ENCODE peak calls at places on chromosome 4, in eight cellular contexts. One of them, this sample, is unnamed.

GRCh38 chr4:173252024-173252935 is 81.9 kb downstream of the HMGB2 start:
- DNase-seq in foreskin fibroblast: peak
- DNase-seq in psoas muscle: peak
- DNase-seq in HCT116: peak
- DNase-seq in GM10248: peak
- DNase-seq in body of pancreas: peak
- DNase-seq in choroid plexus epithelial cell: peak
- DNase-seq in mammary epithelial cell: peak
- DNase-seq in this sample: peak

GRCh38 chr4:25925486-25926201 is 11.6 kb downstream of the SMIM20 start:
- DNase-seq in body of pancreas: peak
- DNase-seq in mammary epithelial cell: peak
- DNase-seq in HCT116: peak
- DNase-seq in foreskin fibroblast: peak
- DNase-seq in GM10248: peak
- DNase-seq in psoas muscle: no peak
- DNase-seq in choroid plexus epithelial cell: peak
- DNase-seq in this sample: peak

GRCh38 chr4:67452100-67452887 is 93.0 kb downstream of the CENPC start:
- DNase-seq in foreskin fibroblast: no peak
- DNase-seq in mammary epithelial cell: no peak
- DNase-seq in psoas muscle: no peak
- DNase-seq in body of pancreas: no peak
- DNase-seq in HCT116: no peak
- DNase-seq in GM10248: no peak
- DNase-seq in choroid plexus epithelial cell: no peak
- DNase-seq in this sample: no peak

GRCh38 chr4:120139392-120139791 is 72.7 kb upstream of the MAD2L1 start:
- DNase-seq in GM10248: no peak
- DNase-seq in mammary epithelial cell: no peak
- DNase-seq in choroid plexus epithelial cell: no peak
- DNase-seq in body of pancreas: no peak
- DNase-seq in psoas muscle: no peak
- DNase-seq in foreskin fibroblast: no peak
- DNase-seq in HCT116: no peak
- DNase-seq in this sample: no peak

GRCh38 chr4:128661529-128661928 is 148.0 kb upstream of the JADE1 start:
- DNase-seq in body of pancreas: no peak
- DNase-seq in psoas muscle: no peak
- DNase-seq in choroid plexus epithelial cell: no peak
- DNase-seq in HCT116: no peak
- DNase-seq in foreskin fibroblast: no peak
- DNase-seq in mammary epithelial cell: no peak
- DNase-seq in GM10248: no peak
- DNase-seq in this sample: no peak

GRCh38 chr4:27217261-27217769 is 356.7 kb downstream of the STIM2 start:
- DNase-seq in HCT116: no peak
- DNase-seq in mammary epithelial cell: peak
- DNase-seq in choroid plexus epithelial cell: no peak
- DNase-seq in foreskin fibroblast: peak
- DNase-seq in GM10248: no peak
- DNase-seq in body of pancreas: no peak
- DNase-seq in psoas muscle: no peak
- DNase-seq in this sample: no peak

GRCh38 chr4:101367201-101367600 is 19.9 kb upstream of the PPP3CA start:
- DNase-seq in psoas muscle: no peak
- DNase-seq in foreskin fibroblast: peak
- DNase-seq in mammary epithelial cell: peak
- DNase-seq in choroid plexus epithelial cell: peak
- DNase-seq in HCT116: no peak
- DNase-seq in GM10248: no peak
- DNase-seq in body of pancreas: no peak
- DNase-seq in this sample: no peak

GRCh38 chr4:76950846-76951321 is 1.3 kb downstream of the SEPTIN11 start:
- DNase-seq in foreskin fibroblast: no peak
- DNase-seq in mammary epithelial cell: peak
- DNase-seq in body of pancreas: no peak
- DNase-seq in psoas muscle: no peak
- DNase-seq in choroid plexus epithelial cell: peak
- DNase-seq in HCT116: no peak
- DNase-seq in GM10248: peak
- DNase-seq in this sample: peak

GRCh38 chr4:36399762-36400353 is 118.4 kb downstream of the DTHD1 start:
- DNase-seq in psoas muscle: no peak
- DNase-seq in HCT116: no peak
- DNase-seq in foreskin fibroblast: no peak
- DNase-seq in choroid plexus epithelial cell: peak
- DNase-seq in GM10248: peak
- DNase-seq in body of pancreas: peak
- DNase-seq in mammary epithelial cell: no peak
- DNase-seq in this sample: peak

GRCh38 chr4:100417565-100417964 is 100.3 kb downstream of the EMCN start:
- DNase-seq in HCT116: no peak
- DNase-seq in psoas muscle: no peak
- DNase-seq in choroid plexus epithelial cell: peak
- DNase-seq in mammary epithelial cell: peak
- DNase-seq in foreskin fibroblast: peak
- DNase-seq in GM10248: no peak
- DNase-seq in body of pancreas: no peak
- DNase-seq in this sample: no peak

GRCh38 chr4:137536789-137537561 is 4.7 kb upstream of the PCDH18 start:
- DNase-seq in psoas muscle: no peak
- DNase-seq in foreskin fibroblast: no peak
- DNase-seq in body of pancreas: no peak
- DNase-seq in GM10248: no peak
- DNase-seq in HCT116: no peak
- DNase-seq in choroid plexus epithelial cell: no peak
- DNase-seq in mammary epithelial cell: no peak
- DNase-seq in this sample: no peak

GRCh38 chr4:132557660-132558059 is 591.4 kb upstream of the PCDH10 start:
- DNase-seq in foreskin fibroblast: no peak
- DNase-seq in psoas muscle: no peak
- DNase-seq in mammary epithelial cell: no peak
- DNase-seq in body of pancreas: no peak
- DNase-seq in HCT116: peak
- DNase-seq in choroid plexus epithelial cell: peak
- DNase-seq in GM10248: no peak
- DNase-seq in this sample: no peak

GRCh38 chr4:26213317-26213716 is 107.5 kb upstream of the RBPJ start:
- DNase-seq in mammary epithelial cell: no peak
- DNase-seq in psoas muscle: no peak
- DNase-seq in foreskin fibroblast: no peak
- DNase-seq in choroid plexus epithelial cell: no peak
- DNase-seq in GM10248: no peak
- DNase-seq in HCT116: no peak
- DNase-seq in body of pancreas: no peak
- DNase-seq in this sample: no peak

GRCh38 chr4:86939123-86939522 is 4.3 kb downstream of the AFF1 start:
- DNase-seq in body of pancreas: no peak
- DNase-seq in mammary epithelial cell: no peak
- DNase-seq in foreskin fibroblast: no peak
- DNase-seq in GM10248: no peak
- DNase-seq in choroid plexus epithelial cell: no peak
- DNase-seq in psoas muscle: no peak
- DNase-seq in HCT116: no peak
- DNase-seq in this sample: peak

GRCh38 chr4:140935259-140935658 is 179.1 kb upstream of the TBC1D9 start:
- DNase-seq in body of pancreas: no peak
- DNase-seq in mammary epithelial cell: no peak
- DNase-seq in GM10248: no peak
- DNase-seq in psoas muscle: peak
- DNase-seq in HCT116: no peak
- DNase-seq in foreskin fibroblast: no peak
- DNase-seq in choroid plexus epithelial cell: no peak
- DNase-seq in this sample: no peak

GRCh38 chr4:40524642-40525041 is 105.0 kb downstream of the RBM47 start:
- DNase-seq in mammary epithelial cell: no peak
- DNase-seq in body of pancreas: no peak
- DNase-seq in GM10248: no peak
- DNase-seq in foreskin fibroblast: no peak
- DNase-seq in choroid plexus epithelial cell: peak
- DNase-seq in psoas muscle: no peak
- DNase-seq in HCT116: no peak
- DNase-seq in this sample: no peak

GRCh38 chr4:188975271-188975670 is 836.0 kb downstream of the TRIML1 start:
- DNase-seq in body of pancreas: no peak
- DNase-seq in psoas muscle: no peak
- DNase-seq in HCT116: no peak
- DNase-seq in GM10248: no peak
- DNase-seq in foreskin fibroblast: no peak
- DNase-seq in choroid plexus epithelial cell: no peak
- DNase-seq in mammary epithelial cell: no peak
- DNase-seq in this sample: no peak

GRCh38 chr4:112589207-112589606 is 47.5 kb downstream of the ZGRF1 start:
- DNase-seq in body of pancreas: no peak
- DNase-seq in mammary epithelial cell: peak
- DNase-seq in GM10248: no peak
- DNase-seq in psoas muscle: no peak
- DNase-seq in foreskin fibroblast: peak
- DNase-seq in HCT116: peak
- DNase-seq in choroid plexus epithelial cell: peak
- DNase-seq in this sample: no peak

DNA sequence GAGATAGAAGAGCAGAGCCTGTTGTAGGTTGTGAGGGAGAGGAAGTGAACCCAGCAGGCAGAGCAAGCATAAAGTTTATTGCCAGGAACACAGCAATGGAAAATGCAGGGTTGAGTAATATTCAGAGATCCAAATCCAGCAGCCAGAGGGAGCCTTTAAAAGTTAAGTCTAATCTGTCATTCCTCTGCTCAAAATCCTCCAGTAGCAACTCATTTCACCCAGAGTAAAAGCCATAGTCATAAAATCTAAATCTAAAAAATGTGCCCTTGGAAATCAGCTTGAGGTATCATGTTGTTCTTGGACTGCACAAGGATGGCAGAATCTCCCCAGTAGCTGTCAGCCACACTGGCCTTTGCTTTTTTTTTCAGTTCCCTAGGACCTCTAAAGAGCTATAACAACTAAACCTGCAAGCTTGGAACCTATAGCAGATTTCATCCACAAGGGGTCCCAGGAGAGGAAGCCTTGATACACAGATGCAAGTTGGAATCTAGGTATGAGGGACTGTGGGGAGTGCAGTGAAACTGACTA is 62.9 kb upstream of the FRAS1 start:
- DNase-seq in HCT116: peak
- DNase-seq in psoas muscle: no peak
- DNase-seq in mammary epithelial cell: peak
- DNase-seq in choroid plexus epithelial cell: peak
- DNase-seq in GM10248: peak
- DNase-seq in foreskin fibroblast: peak
- DNase-seq in body of pancreas: peak
- DNase-seq in this sample: peak
- TF ChIP-seq CTCF in HCT116: peak
- TF ChIP-seq CTCF in psoas muscle: peak
- TF ChIP-seq CTCF in mammary epithelial cell: peak
- TF ChIP-seq CTCF in choroid plexus epithelial cell: peak
- TF ChIP-seq CTCF in GM10248: peak
- TF ChIP-seq CTCF in foreskin fibroblast: peak
- TF ChIP-seq CTCF in body of pancreas: peak
- TF ChIP-seq CTCF in this sample: peak

GRCh38 chr4:107579099-107579498 is 140.9 kb downstream of the PAPSS1 start:
- DNase-seq in psoas muscle: no peak
- DNase-seq in HCT116: no peak
- DNase-seq in body of pancreas: no peak
- DNase-seq in choroid plexus epithelial cell: no peak
- DNase-seq in GM10248: no peak
- DNase-seq in foreskin fibroblast: no peak
- DNase-seq in mammary epithelial cell: no peak
- DNase-seq in this sample: no peak
- TF ChIP-seq CTCF in psoas muscle: no peak
- TF ChIP-seq CTCF in HCT116: no peak
- TF ChIP-seq CTCF in body of pancreas: no peak
- TF ChIP-seq CTCF in choroid plexus epithelial cell: no peak
- TF ChIP-seq CTCF in GM10248: no peak
- TF ChIP-seq CTCF in foreskin fibroblast: no peak
- TF ChIP-seq CTCF in mammary epithelial cell: no peak
- TF ChIP-seq CTCF in this sample: no peak

GRCh38 chr4:182862166-182862875 is 54.9 kb downstream of the DCTD start:
- DNase-seq in HCT116: no peak
- DNase-seq in psoas muscle: no peak
- DNase-seq in GM10248: no peak
- DNase-seq in choroid plexus epithelial cell: no peak
- DNase-seq in mammary epithelial cell: no peak
- DNase-seq in foreskin fibroblast: no peak
- DNase-seq in body of pancreas: peak
- DNase-seq in this sample: no peak
- TF ChIP-seq CTCF in HCT116: peak
- TF ChIP-seq CTCF in psoas muscle: no peak
- TF ChIP-seq CTCF in GM10248: no peak
- TF ChIP-seq CTCF in choroid plexus epithelial cell: peak
- TF ChIP-seq CTCF in mammary epithelial cell: peak
- TF ChIP-seq CTCF in foreskin fibroblast: no peak
- TF ChIP-seq CTCF in body of pancreas: no peak
- TF ChIP-seq CTCF in this sample: no peak

GRCh38 chr4:108018884-108019187 is 29.1 kb downstream of the HADH start:
- DNase-seq in psoas muscle: no peak
- DNase-seq in foreskin fibroblast: no peak
- DNase-seq in GM10248: no peak
- DNase-seq in HCT116: no peak
- DNase-seq in choroid plexus epithelial cell: no peak
- DNase-seq in mammary epithelial cell: no peak
- DNase-seq in body of pancreas: no peak
- DNase-seq in this sample: no peak
- TF ChIP-seq CTCF in psoas muscle: no peak
- TF ChIP-seq CTCF in foreskin fibroblast: no peak
- TF ChIP-seq CTCF in GM10248: no peak
- TF ChIP-seq CTCF in HCT116: no peak
- TF ChIP-seq CTCF in choroid plexus epithelial cell: no peak
- TF ChIP-seq CTCF in mammary epithelial cell: no peak
- TF ChIP-seq CTCF in body of pancreas: no peak
- TF ChIP-seq CTCF in this sample: no peak

GRCh38 chr4:145440292-145441007 is 41.2 kb upstream of the SMAD1 start:
- DNase-seq in choroid plexus epithelial cell: no peak
- DNase-seq in HCT116: no peak
- DNase-seq in foreskin fibroblast: no peak
- DNase-seq in GM10248: no peak
- DNase-seq in body of pancreas: no peak
- DNase-seq in mammary epithelial cell: no peak
- DNase-seq in psoas muscle: no peak
- DNase-seq in this sample: no peak

GRCh38 chr4:145451895-145452294 is 29.8 kb upstream of the SMAD1 start:
- DNase-seq in HCT116: no peak
- DNase-seq in mammary epithelial cell: no peak
- DNase-seq in body of pancreas: no peak
- DNase-seq in choroid plexus epithelial cell: no peak
- DNase-seq in psoas muscle: no peak
- DNase-seq in GM10248: no peak
- DNase-seq in foreskin fibroblast: no peak
- DNase-seq in this sample: no peak

DNA sequence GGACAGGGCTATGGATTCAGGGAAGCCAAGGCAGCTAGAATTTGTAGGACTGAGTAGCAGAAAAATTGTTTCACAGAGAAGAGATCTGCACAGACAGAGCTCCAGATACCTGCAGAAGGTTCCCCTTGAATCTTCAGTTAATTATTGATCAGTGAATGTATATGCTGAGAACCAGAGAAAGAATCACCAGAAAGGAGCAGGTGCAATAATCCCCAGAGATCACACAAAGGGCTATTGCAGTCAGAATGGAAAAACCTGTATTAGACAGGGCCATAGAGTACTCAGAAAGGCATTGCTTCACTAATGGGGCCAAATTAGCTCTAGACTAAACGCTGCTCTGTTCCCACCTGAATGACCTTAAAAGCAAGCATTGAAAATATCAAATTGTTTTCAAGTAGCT is 35.5 kb upstream of the SMAD1 start:
- DNase-seq in HCT116: no peak
- DNase-seq in psoas muscle: no peak
- DNase-seq in choroid plexus epithelial cell: no peak
- DNase-seq in foreskin fibroblast: no peak
- DNase-seq in body of pancreas: no peak
- DNase-seq in GM10248: no peak
- DNase-seq in mammary epithelial cell: no peak
- DNase-seq in this sample: no peak
- TF ChIP-seq CTCF in HCT116: no peak
- TF ChIP-seq CTCF in psoas muscle: no peak
- TF ChIP-seq CTCF in choroid plexus epithelial cell: no peak
- TF ChIP-seq CTCF in foreskin fibroblast: no peak
- TF ChIP-seq CTCF in body of pancreas: no peak
- TF ChIP-seq CTCF in GM10248: no peak
- TF ChIP-seq CTCF in mammary epithelial cell: no peak
- TF ChIP-seq CTCF in this sample: no peak